ENCODE peak calls at places on chromosome 4, in seven cellular contexts. One of them, this sample, is unnamed.

GRCh38 chr4:137700751-137701150 is 168.5 kb upstream of the PCDH18 start:
- DNase-seq in fibroblast of pulmonary artery: no peak
- DNase-seq in hepatocyte: no peak
- DNase-seq in endothelial cell: no peak
- DNase-seq in fibroblast of mammary gland: peak; percentile 5
- DNase-seq in heart right ventricle: no peak
- DNase-seq in ascending aorta: no peak
- DNase-seq in this sample: no peak

GRCh38 chr4:22055954-22056353 is 107.4 kb upstream of the KCNIP4 start:
- DNase-seq in fibroblast of pulmonary artery: no peak
- DNase-seq in fibroblast of mammary gland: no peak
- DNase-seq in ascending aorta: no peak
- DNase-seq in hepatocyte: no peak
- DNase-seq in heart right ventricle: no peak
- DNase-seq in endothelial cell: no peak
- DNase-seq in this sample: no peak

GRCh38 chr4:168848977-168849687 is 160.9 kb downstream of the CBR4 start:
- DNase-seq in hepatocyte: no peak
- DNase-seq in ascending aorta: no peak
- DNase-seq in endothelial cell: no peak
- DNase-seq in fibroblast of mammary gland: no peak
- DNase-seq in heart right ventricle: no peak
- DNase-seq in fibroblast of pulmonary artery: peak; percentile 60
- DNase-seq in this sample: no peak

GRCh38 chr4:170007113-170007512 is 19.1 kb downstream of the MFAP3L start:
- DNase-seq in heart right ventricle: no peak
- DNase-seq in endothelial cell: no peak
- DNase-seq in fibroblast of pulmonary artery: no peak
- DNase-seq in ascending aorta: no peak
- DNase-seq in hepatocyte: no peak
- DNase-seq in fibroblast of mammary gland: no peak
- DNase-seq in this sample: no peak

GRCh38 chr4:152090543-152090942 is 329.7 kb upstream of the GATB start:
- DNase-seq in heart right ventricle: peak; percentile 18
- DNase-seq in ascending aorta: no peak
- DNase-seq in endothelial cell: no peak
- DNase-seq in fibroblast of pulmonary artery: peak; percentile 55
- DNase-seq in hepatocyte: peak; percentile 56
- DNase-seq in fibroblast of mammary gland: peak; percentile 29
- DNase-seq in this sample: no peak

GRCh38 chr4:16457944-16458343 is 231.7 kb upstream of the TAPT1 start:
- DNase-seq in endothelial cell: no peak
- DNase-seq in fibroblast of pulmonary artery: peak; percentile 14
- DNase-seq in fibroblast of mammary gland: peak; percentile 6
- DNase-seq in ascending aorta: no peak
- DNase-seq in heart right ventricle: no peak
- DNase-seq in hepatocyte: no peak
- DNase-seq in this sample: no peak

GRCh38 chr4:16745009-16745408 is 153.4 kb downstream of the LDB2 start:
- DNase-seq in fibroblast of mammary gland: peak; percentile 90
- DNase-seq in fibroblast of pulmonary artery: peak; percentile 73
- DNase-seq in heart right ventricle: no peak
- DNase-seq in endothelial cell: no peak
- DNase-seq in hepatocyte: no peak
- DNase-seq in ascending aorta: no peak
- DNase-seq in this sample: peak; percentile 64

GRCh38 chr4:24794916-24795665 is at the start of gene SOD3:
- DNase-seq in ascending aorta: peak; percentile 66
- DNase-seq in fibroblast of pulmonary artery: peak; percentile 90
- DNase-seq in endothelial cell: peak; percentile 60
- DNase-seq in hepatocyte: peak; percentile 69
- DNase-seq in heart right ventricle: peak; percentile 80
- DNase-seq in fibroblast of mammary gland: peak; percentile 90
- DNase-seq in this sample: peak; percentile 83

GRCh38 chr4:87119965-87120364 is 100.5 kb downstream of the KLHL8 start:
- DNase-seq in fibroblast of mammary gland: peak; percentile 23
- DNase-seq in hepatocyte: no peak
- DNase-seq in fibroblast of pulmonary artery: no peak
- DNase-seq in endothelial cell: no peak
- DNase-seq in heart right ventricle: no peak
- DNase-seq in ascending aorta: no peak
- DNase-seq in this sample: no peak

GRCh38 chr4:33837043-33837442 is 2407.3 kb downstream of the ARAP2 start:
- DNase-seq in hepatocyte: peak; percentile 7
- DNase-seq in fibroblast of pulmonary artery: peak; percentile 81
- DNase-seq in fibroblast of mammary gland: peak; percentile 66
- DNase-seq in heart right ventricle: no peak
- DNase-seq in endothelial cell: no peak
- DNase-seq in ascending aorta: no peak
- DNase-seq in this sample: no peak

GRCh38 chr4:48380583-48381167 is 39.3 kb downstream of the SLAIN2 start:
- DNase-seq in endothelial cell: no peak
- DNase-seq in hepatocyte: no peak
- DNase-seq in heart right ventricle: no peak
- DNase-seq in fibroblast of mammary gland: no peak
- DNase-seq in ascending aorta: no peak
- DNase-seq in fibroblast of pulmonary artery: no peak
- DNase-seq in this sample: no peak

GRCh38 chr4:149110499-149110898 is 668.3 kb upstream of the NR3C2 start:
- DNase-seq in endothelial cell: no peak
- DNase-seq in fibroblast of pulmonary artery: no peak
- DNase-seq in fibroblast of mammary gland: no peak
- DNase-seq in heart right ventricle: no peak
- DNase-seq in hepatocyte: no peak
- DNase-seq in ascending aorta: no peak
- DNase-seq in this sample: no peak

GRCh38 chr4:1191621-1192020 is 19.2 kb upstream of the SPON2 start:
- DNase-seq in heart right ventricle: no peak
- DNase-seq in fibroblast of pulmonary artery: no peak
- DNase-seq in endothelial cell: no peak
- DNase-seq in ascending aorta: no peak
- DNase-seq in hepatocyte: no peak
- DNase-seq in fibroblast of mammary gland: no peak
- DNase-seq in this sample: no peak

GRCh38 chr4:2852481-2852881 is 8.8 kb downstream of the ADD1 start:
- DNase-seq in endothelial cell: no peak
- DNase-seq in ascending aorta: no peak
- DNase-seq in fibroblast of pulmonary artery: no peak
- DNase-seq in fibroblast of mammary gland: no peak
- DNase-seq in hepatocyte: no peak
- DNase-seq in heart right ventricle: peak; percentile 70
- DNase-seq in this sample: no peak

GRCh38 chr4:54296548-54297203 is 67.6 kb downstream of the PDGFRA start:
- DNase-seq in hepatocyte: no peak
- DNase-seq in ascending aorta: no peak
- DNase-seq in fibroblast of mammary gland: no peak
- DNase-seq in endothelial cell: no peak
- DNase-seq in fibroblast of pulmonary artery: no peak
- DNase-seq in heart right ventricle: no peak
- DNase-seq in this sample: no peak

GRCh38 chr4:10629394-10629793 is 55.2 kb downstream of the CLNK start:
- DNase-seq in heart right ventricle: no peak
- DNase-seq in hepatocyte: no peak
- DNase-seq in fibroblast of mammary gland: no peak
- DNase-seq in endothelial cell: no peak
- DNase-seq in fibroblast of pulmonary artery: no peak
- DNase-seq in ascending aorta: no peak
- DNase-seq in this sample: no peak

GRCh38 chr4:53962516-53963225 is 101.7 kb downstream of the CHIC2 start:
- DNase-seq in hepatocyte: peak; percentile 36
- DNase-seq in heart right ventricle: no peak
- DNase-seq in ascending aorta: no peak
- DNase-seq in fibroblast of mammary gland: peak; percentile 89
- DNase-seq in endothelial cell: no peak
- DNase-seq in fibroblast of pulmonary artery: peak; percentile 55
- DNase-seq in this sample: no peak

GRCh38 chr4:7780751-7781348 is 158.8 kb downstream of the AFAP1 start:
- DNase-seq in endothelial cell: no peak
- DNase-seq in fibroblast of pulmonary artery: no peak
- DNase-seq in hepatocyte: no peak
- DNase-seq in fibroblast of mammary gland: no peak
- DNase-seq in ascending aorta: no peak
- DNase-seq in heart right ventricle: no peak
- DNase-seq in this sample: no peak

GRCh38 chr4:107666134-107666533 is 53.9 kb downstream of the PAPSS1 start:
- DNase-seq in ascending aorta: no peak
- DNase-seq in heart right ventricle: no peak
- DNase-seq in hepatocyte: peak; percentile 43
- DNase-seq in endothelial cell: no peak
- DNase-seq in fibroblast of pulmonary artery: peak; percentile 71
- DNase-seq in fibroblast of mammary gland: peak; percentile 48
- DNase-seq in this sample: peak; percentile 15

GRCh38 chr4:3486556-3487270 is 23.6 kb downstream of the DOK7 start:
- DNase-seq in endothelial cell: no peak
- DNase-seq in heart right ventricle: no peak
- DNase-seq in hepatocyte: no peak
- DNase-seq in fibroblast of pulmonary artery: no peak
- DNase-seq in fibroblast of mammary gland: no peak
- DNase-seq in ascending aorta: no peak
- DNase-seq in this sample: no peak

GRCh38 chr4:26717332-26717731 is 133.4 kb downstream of the TBC1D19 start:
- DNase-seq in fibroblast of mammary gland: peak; percentile 92
- DNase-seq in endothelial cell: no peak
- DNase-seq in hepatocyte: no peak
- DNase-seq in ascending aorta: no peak
- DNase-seq in heart right ventricle: no peak
- DNase-seq in fibroblast of pulmonary artery: peak; percentile 75
- DNase-seq in this sample: peak; percentile 20

GRCh38 chr4:184598753-184599491 is 50.3 kb downstream of the CASP3 start:
- DNase-seq in endothelial cell: no peak
- DNase-seq in fibroblast of pulmonary artery: peak; percentile 66
- DNase-seq in hepatocyte: no peak
- DNase-seq in fibroblast of mammary gland: no peak
- DNase-seq in ascending aorta: no peak
- DNase-seq in heart right ventricle: peak; percentile 20
- DNase-seq in this sample: no peak

GRCh38 chr4:126458993-126459392 is 1144.2 kb downstream of the FAT4 start:
- DNase-seq in fibroblast of pulmonary artery: no peak
- DNase-seq in endothelial cell: no peak
- DNase-seq in ascending aorta: no peak
- DNase-seq in fibroblast of mammary gland: peak; percentile 43
- DNase-seq in hepatocyte: no peak
- DNase-seq in heart right ventricle: no peak
- DNase-seq in this sample: peak; percentile 1

GRCh38 chr4:102612824-102613366 is 111.7 kb downstream of the NFKB1 start:
- DNase-seq in fibroblast of pulmonary artery: no peak
- DNase-seq in heart right ventricle: no peak
- DNase-seq in fibroblast of mammary gland: no peak
- DNase-seq in endothelial cell: no peak
- DNase-seq in ascending aorta: no peak
- DNase-seq in hepatocyte: no peak
- DNase-seq in this sample: no peak

GRCh38 chr4:128974203-128974602 is 119.1 kb downstream of the SCLT1 start:
- DNase-seq in endothelial cell: no peak
- DNase-seq in hepatocyte: no peak
- DNase-seq in ascending aorta: no peak
- DNase-seq in fibroblast of pulmonary artery: peak; percentile 14
- DNase-seq in heart right ventricle: no peak
- DNase-seq in fibroblast of mammary gland: peak; percentile 3
- DNase-seq in this sample: peak; percentile 34

GRCh38 chr4:31375936-31376335 is 655.8 kb downstream of the PCDH7 start:
- DNase-seq in hepatocyte: no peak
- DNase-seq in heart right ventricle: no peak
- DNase-seq in fibroblast of mammary gland: no peak
- DNase-seq in fibroblast of pulmonary artery: peak; percentile 77
- DNase-seq in endothelial cell: no peak
- DNase-seq in ascending aorta: no peak
- DNase-seq in this sample: no peak

GRCh38 chr4:105471566-105472176 is 2.2 kb downstream of the PPA2 start:
- DNase-seq in ascending aorta: peak; percentile 13
- DNase-seq in endothelial cell: peak; percentile 75
- DNase-seq in hepatocyte: peak; percentile 84
- DNase-seq in fibroblast of pulmonary artery: peak; percentile 86
- DNase-seq in heart right ventricle: no peak
- DNase-seq in fibroblast of mammary gland: peak; percentile 79
- DNase-seq in this sample: peak; percentile 43

GRCh38 chr4:65089666-65090065 is 580.6 kb downstream of the EPHA5 start:
- DNase-seq in hepatocyte: peak; percentile 10
- DNase-seq in fibroblast of pulmonary artery: peak; percentile 45
- DNase-seq in ascending aorta: no peak
- DNase-seq in fibroblast of mammary gland: peak; percentile 1
- DNase-seq in endothelial cell: no peak
- DNase-seq in heart right ventricle: no peak
- DNase-seq in this sample: no peak
- TF ChIP-seq CTCF in hepatocyte: peak; percentile 35
- TF ChIP-seq CTCF in fibroblast of pulmonary artery: peak; percentile 43
- TF ChIP-seq CTCF in ascending aorta: no peak
- TF ChIP-seq CTCF in fibroblast of mammary gland: peak; percentile 4
- TF ChIP-seq CTCF in endothelial cell: no peak
- TF ChIP-seq CTCF in heart right ventricle: no peak
- TF ChIP-seq CTCF in this sample: no peak

GRCh38 chr4:110484029-110484428 is 8.1 kb downstream of the ENPEP start:
- DNase-seq in fibroblast of mammary gland: no peak
- DNase-seq in fibroblast of pulmonary artery: no peak
- DNase-seq in hepatocyte: no peak
- DNase-seq in ascending aorta: no peak
- DNase-seq in endothelial cell: no peak
- DNase-seq in heart right ventricle: no peak
- DNase-seq in this sample: no peak
- TF ChIP-seq CTCF in fibroblast of mammary gland: no peak
- TF ChIP-seq CTCF in fibroblast of pulmonary artery: no peak
- TF ChIP-seq CTCF in hepatocyte: no peak
- TF ChIP-seq CTCF in ascending aorta: no peak
- TF ChIP-seq CTCF in endothelial cell: no peak
- TF ChIP-seq CTCF in heart right ventricle: no peak
- TF ChIP-seq CTCF in this sample: no peak

GRCh38 chr4:6474053-6474568 is 1.7 kb upstream of the PPP2R2C start:
- DNase-seq in ascending aorta: no peak
- DNase-seq in endothelial cell: peak; percentile 45
- DNase-seq in hepatocyte: no peak
- DNase-seq in fibroblast of pulmonary artery: no peak
- DNase-seq in heart right ventricle: no peak
- DNase-seq in fibroblast of mammary gland: no peak
- DNase-seq in this sample: no peak
- TF ChIP-seq CTCF in ascending aorta: no peak
- TF ChIP-seq CTCF in endothelial cell: peak; percentile 61
- TF ChIP-seq CTCF in hepatocyte: peak; percentile 4
- TF ChIP-seq CTCF in fibroblast of pulmonary artery: peak; percentile 20
- TF ChIP-seq CTCF in heart right ventricle: no peak
- TF ChIP-seq CTCF in fibroblast of mammary gland: peak; percentile 30
- TF ChIP-seq CTCF in this sample: no peak

DNA sequence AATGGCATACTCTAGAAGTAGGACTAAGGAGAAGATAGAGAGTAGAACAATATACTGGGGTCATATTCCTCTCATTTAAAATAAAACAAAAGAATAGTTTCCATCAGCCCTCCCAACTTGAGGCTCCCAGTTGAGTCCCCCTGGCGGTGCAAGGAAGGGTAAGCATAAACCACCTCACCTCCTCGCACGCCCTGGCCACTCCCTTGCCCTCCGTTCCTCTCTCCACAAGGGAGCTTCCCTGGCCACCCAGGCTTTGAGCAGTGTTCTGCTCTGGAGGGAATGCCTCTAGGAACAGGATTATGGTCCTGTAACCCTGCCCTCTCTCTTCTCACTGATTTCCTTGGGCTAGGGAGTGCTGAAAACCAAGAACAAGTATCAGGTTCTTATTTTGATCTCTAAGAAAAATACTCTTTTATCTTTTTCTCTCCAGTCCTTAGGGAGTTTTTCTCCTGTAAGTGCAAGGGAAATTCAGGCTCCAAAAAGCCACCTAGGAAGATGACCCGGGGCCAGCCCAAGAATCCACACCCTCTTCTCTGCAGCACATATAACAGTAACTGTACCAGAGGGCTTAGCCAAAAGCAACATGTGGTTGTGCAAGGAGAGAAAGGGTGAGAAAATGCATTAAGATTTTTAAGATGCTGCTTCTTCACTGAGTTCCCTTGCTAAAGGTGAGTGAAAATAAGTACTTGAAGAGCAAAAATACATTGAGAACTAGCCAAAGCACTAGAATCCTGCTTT is 69.9 kb downstream of the USP38 start:
- DNase-seq in hepatocyte: no peak
- DNase-seq in fibroblast of pulmonary artery: no peak
- DNase-seq in fibroblast of mammary gland: no peak
- DNase-seq in ascending aorta: no peak
- DNase-seq in heart right ventricle: no peak
- DNase-seq in endothelial cell: no peak
- DNase-seq in this sample: no peak
- TF ChIP-seq CTCF in hepatocyte: no peak
- TF ChIP-seq CTCF in fibroblast of pulmonary artery: no peak
- TF ChIP-seq CTCF in fibroblast of mammary gland: no peak
- TF ChIP-seq CTCF in ascending aorta: no peak
- TF ChIP-seq CTCF in heart right ventricle: no peak
- TF ChIP-seq CTCF in endothelial cell: no peak
- TF ChIP-seq CTCF in this sample: no peak